ENCODE peak calls at places on chromosomes 11 and 22, in ten cellular contexts. N, U, Y, Q, G, Z, H, B, I and K are unnamed samples.

GRCh38 chr11:111736621-111737055 is 29.6 kb downstream of the PPP2R1B start:
- DNase-seq in N (no peak), U (no peak), Y (no peak), Q (no peak), G (no peak), Z (no peak), H (no peak), B (no peak), I (no peak), K (no peak)

GRCh38 chr11:117071344-117071787 is 26.9 kb downstream of the SIK3 start:
- DNase-seq in N (no peak), U (no peak), Y (peak), Q (no peak), G (peak), Z (no peak), H (no peak), B (no peak), I (peak), K (peak)

GRCh38 chr11:57800444-57801184 is 39.0 kb downstream of the CTNND1 start:
- DNase-seq in N (no peak), U (peak), Y (peak), Q (no peak), G (peak), Z (no peak), H (no peak), B (no peak), I (no peak), K (peak)

GRCh38 chr22:30181459-30182353 is 64.9 kb downstream of the LIF start:
- DNase-seq in N (no peak), U (no peak), Y (no peak), Q (no peak), G (no peak), Z (no peak), H (no peak), B (no peak), I (no peak), K (no peak)

GRCh38 chr11:70038034-70038834 is 39.9 kb upstream of the ANO1 start:
- DNase-seq in N (no peak), U (no peak), Y (no peak), Q (no peak), G (no peak), Z (no peak), H (no peak), B (peak), I (no peak), K (no peak)

GRCh38 chr22:29144786-29145160 is 60.9 kb upstream of the EMID1 start:
- DNase-seq in N (no peak), U (no peak), Y (no peak), Q (no peak), G (no peak), Z (no peak), H (no peak), B (peak), I (no peak), K (no peak)

GRCh38 chr11:230431-230830 is 5.7 kb downstream of the SIRT3 start:
- DNase-seq in N (no peak), U (no peak), Y (no peak), Q (no peak), G (no peak), Z (no peak), H (no peak), B (no peak), I (no peak), K (no peak)

GRCh38 chr11:19380375-19380774 is 139.6 kb upstream of the E2F8 start:
- DNase-seq in N (no peak), U (peak), Y (no peak), Q (no peak), G (peak), Z (no peak), H (no peak), B (no peak), I (no peak), K (peak)

GRCh38 chr11:123258877-123259276 is 63.8 kb upstream of the CLMP start:
- DNase-seq in N (no peak), U (no peak), Y (no peak), Q (no peak), G (no peak), Z (no peak), H (no peak), B (no peak), I (no peak), K (no peak)

GRCh38 chr22:41668971-41669911 is 19.4 kb downstream of the SNU13 start:
- DNase-seq in N (no peak), U (peak), Y (no peak), Q (no peak), G (peak), Z (no peak), H (no peak), B (no peak), I (no peak), K (peak)

GRCh38 chr11:16613401-16614381 is 124.8 kb upstream of the C11orf58 start:
- DNase-seq in N (peak), U (peak), Y (peak), Q (no peak), G (peak), Z (peak), H (peak), B (peak), I (peak), K (peak)

GRCh38 chr11:107561688-107562087 is 3.8 kb downstream of the ALKBH8 start:
- DNase-seq in N (no peak), U (no peak), Y (no peak), Q (no peak), G (peak), Z (no peak), H (no peak), B (no peak), I (no peak), K (peak)

GRCh38 chr11:106088896-106089295 is 11.4 kb downstream of the AASDHPPT start:
- DNase-seq in N (no peak), U (no peak), Y (no peak), Q (no peak), G (peak), Z (no peak), H (no peak), B (no peak), I (no peak), K (peak)

GRCh38 chr22:27809226-27809625 is 7.7 kb upstream of the MN1 start:
- DNase-seq in N (no peak), U (no peak), Y (peak), Q (no peak), G (no peak), Z (no peak), H (no peak), B (no peak), I (no peak), K (no peak)

GRCh38 chr11:3994030-3994640 is 100.5 kb upstream of the RRM1 start:
- DNase-seq in N (no peak), U (no peak), Y (no peak), Q (no peak), G (no peak), Z (no peak), H (no peak), B (no peak), I (no peak), K (peak)

GRCh38 chr11:88103337-88104206 is 71.7 kb downstream of the RAB38 start:
- DNase-seq in N (peak), U (peak), Y (no peak), Q (no peak), G (peak), Z (no peak), H (peak), B (peak), I (no peak), K (peak)

GRCh38 chr11:86955674-86956522 is 703 bp upstream of the FZD4 start:
- DNase-seq in N (peak), U (peak), Y (peak), Q (no peak), G (peak), Z (peak), H (no peak), B (peak), I (peak), K (peak)

GRCh38 chr22:30422481-30423295 is 2.9 kb upstream of the MTFP1 start:
- DNase-seq in N (peak), U (peak), Y (peak), Q (no peak), G (peak), Z (peak), H (no peak), B (peak), I (peak), K (peak)

GRCh38 chr11:1395773-1396374 is 6.1 kb downstream of the BRSK2 start:
- DNase-seq in N (no peak), U (no peak), Y (no peak), Q (no peak), G (no peak), Z (peak), H (no peak), B (no peak), I (no peak), K (no peak)

GRCh38 chr22:20494978-20495860 is at the start of gene KLHL22:
- DNase-seq in N (peak), U (peak), Y (no peak), Q (no peak), G (no peak), Z (peak), H (peak), B (no peak), I (no peak), K (peak)

GRCh38 chr22:37244922-37245722 is 1.1 kb upstream of the RAC2 start:
- DNase-seq in N (peak), U (no peak), Y (no peak), Q (no peak), G (no peak), Z (no peak), H (no peak), B (no peak), I (no peak), K (no peak)

GRCh38 chr11:119537641-119538253 is 114.8 kb upstream of the THY1 start:
- DNase-seq in N (no peak), U (no peak), Y (peak), Q (no peak), G (no peak), Z (no peak), H (no peak), B (no peak), I (no peak), K (no peak)

GRCh38 chr11:134454146-134454690 is 42.2 kb upstream of the B3GAT1 start:
- DNase-seq in N (no peak), U (no peak), Y (no peak), Q (no peak), G (no peak), Z (no peak), H (no peak), B (no peak), I (no peak), K (no peak)

GRCh38 chr11:62242021-62242420 is at the start of gene SCGB1D2:
- DNase-seq in N (no peak), U (no peak), Y (peak), Q (no peak), G (no peak), Z (peak), H (no peak), B (peak), I (peak), K (no peak)

GRCh38 chr11:61510178-61510979 is 1.8 kb downstream of the LRRC10B start:
- DNase-seq in N (no peak), U (no peak), Y (no peak), Q (no peak), G (no peak), Z (no peak), H (no peak), B (no peak), I (no peak), K (no peak)

GRCh38 chr11:64234840-64235379 is 526 bp downstream of the VEGFB start:
- DNase-seq in N (peak), U (peak), Y (no peak), Q (peak), G (no peak), Z (peak), H (peak), B (no peak), I (no peak), K (peak)